ENCODE peak calls at places on chromosomes 7 and 10, in six cellular contexts. Y is IMR-90, D is H1, W is mesenchymal stem cell, Q is neuronal stem cell, S is trophoblast cell. O is an unnamed sample.
A peak's percentile ranks its signal among the peaks of the same experiment; 100 is the strongest.

GRCh38 chr7:5397657-5398237 is 25.9 kb downstream of the TNRC18 start:
- DNase-seq in Y (no peak), Q (no peak), D (no peak), W (no peak), S (no peak), O (no peak)

GRCh38 chr7:151829707-151830106 is 47.2 kb downstream of the PRKAG2 start:
- DNase-seq in Y (no peak), W (no peak), D (no peak), S (no peak), Q (no peak), O (no peak)

GRCh38 chr10:42690449-42691360 is 52.3 kb upstream of the ZNF33B start:
- DNase-seq in Q (no peak), S (no peak), Y (no peak), D (no peak), W (no peak), O (peak; percentile 80)

GRCh38 chr7:133320887-133321286 is 68.0 kb downstream of the EXOC4 start:
- DNase-seq in Y (no peak), S (no peak), W (no peak), D (no peak), Q (no peak), O (no peak)

GRCh38 chr10:16612148-16612742 is 90.6 kb upstream of the C1QL3 start:
- DNase-seq in Y (peak; percentile 46), Q (peak; percentile 73), S (peak; percentile 28), D (no peak), W (peak; percentile 48), O (peak; percentile 48)

GRCh38 chr10:57161157-57161556 is 800.1 kb upstream of the ZWINT start:
- DNase-seq in W (no peak), S (no peak), D (no peak), Q (no peak), Y (no peak), O (no peak)

GRCh38 chr10:116796910-116797513 is 52.3 kb upstream of the ENO4 start:
- DNase-seq in S (peak; percentile 61), W (peak; percentile 67), Y (peak; percentile 61), D (peak; percentile 49), Q (peak; percentile 86), O (peak; percentile 83)

GRCh38 chr7:43646603-43647313 is 63.9 kb downstream of the STK17A start:
- DNase-seq in D (no peak), S (no peak), Q (no peak), Y (peak; percentile 60), W (peak; percentile 81), O (no peak)

GRCh38 chr7:108467391-108467790 is 11.2 kb upstream of the NRCAM start:
- DNase-seq in S (no peak), D (no peak), Q (no peak), W (no peak), Y (no peak), O (no peak)

GRCh38 chr7:15839415-15840100 is 153.1 kb upstream of the MEOX2 start:
- DNase-seq in W (peak; percentile 46), Y (no peak), S (peak; percentile 61), D (peak; percentile 38), Q (peak; percentile 38), O (peak; percentile 75)

GRCh38 chr10:126673565-126673964 is 3.1 kb upstream of the C10orf90 start:
- DNase-seq in Y (no peak), D (no peak), Q (no peak), S (no peak), W (no peak), O (no peak)

GRCh38 chr10:17805921-17806577 is 3.1 kb upstream of the MRC1 start:
- DNase-seq in D (no peak), S (no peak), W (no peak), Y (no peak), Q (no peak), O (no peak)

GRCh38 chr7:66664590-66665293 is 36.1 kb downstream of the KCTD7 start:
- DNase-seq in Q (no peak), Y (no peak), D (no peak), S (no peak), W (peak; percentile 25), O (no peak)

GRCh38 chr7:143258830-143259229 is 4.4 kb upstream of the GSTK1 start:
- DNase-seq in D (no peak), Q (no peak), Y (peak; percentile 20), S (no peak), W (peak; percentile 25), O (no peak)

GRCh38 chr7:83708531-83708930 is 59.6 kb upstream of the SEMA3E start:
- DNase-seq in S (no peak), D (no peak), Q (no peak), Y (no peak), W (no peak), O (no peak)

GRCh38 chr7:22765609-22766008 is 38.6 kb downstream of the IL6 start:
- DNase-seq in Y (no peak), D (no peak), S (no peak), W (no peak), Q (no peak), O (no peak)

GRCh38 chr7:73329861-73330581 is 2.1 kb downstream of the FKBP6 start:
- DNase-seq in Q (no peak), S (no peak), D (no peak), Y (peak; percentile 36), W (peak; percentile 58), O (no peak)

GRCh38 chr7:142412551-142413193 is 154.8 kb upstream of the PRSS58 start:
- DNase-seq in Y (peak; percentile 73), W (peak; percentile 68), Q (peak; percentile 23), S (peak; percentile 40), D (peak; percentile 36), O (peak; percentile 66)

GRCh38 chr10:21398549-21399345 is 126.7 kb downstream of the SKIDA1 start:
- DNase-seq in Q (no peak), W (peak; percentile 55), S (no peak), D (no peak), Y (peak; percentile 70), O (no peak)

GRCh38 chr10:114239117-114239993 is at the start of gene VWA2:
- DNase-seq in W (no peak), D (no peak), Y (no peak), Q (peak; percentile 21), S (no peak), O (peak; percentile 71)

GRCh38 chr7:107016312-107016711 is 28.2 kb upstream of the PRKAR2B start:
- DNase-seq in Q (no peak), W (no peak), Y (no peak), D (no peak), S (no peak), O (no peak)

GRCh38 chr10:102642553-102643345 is 1.5 kb upstream of the TRIM8 start:
- DNase-seq in Y (peak; percentile 56), W (no peak), D (no peak), S (peak; percentile 43), Q (peak; percentile 54), O (no peak)

GRCh38 chr7:70525991-70526390 is 606.0 kb upstream of the GALNT17 start:
- DNase-seq in Q (no peak), Y (no peak), W (peak; percentile 36), S (no peak), D (no peak), O (no peak)

GRCh38 chr7:70952311-70952710 is 179.6 kb upstream of the GALNT17 start:
- DNase-seq in D (no peak), W (no peak), Y (no peak), S (no peak), Q (no peak), O (no peak)

GRCh38 chr10:114172776-114173555 is 1.0 kb downstream of the CCDC186 start:
- DNase-seq in D (no peak), Y (no peak), Q (no peak), S (no peak), W (peak; percentile 31), O (no peak)

GRCh38 chr10:48442090-48442808 is 135.8 kb downstream of the MAPK8 start:
- DNase-seq in Y (no peak), Q (no peak), D (no peak), S (no peak), W (no peak), O (peak; percentile 21)

GRCh38 chr7:66921396-66921917 is 432 bp downstream of the TMEM248 start:
- DNase-seq in Y (peak; percentile 52), S (no peak), D (no peak), Q (peak; percentile 11), W (peak; percentile 56), O (no peak)

GRCh38 chr10:102608487-102608886 is 35.8 kb upstream of the TRIM8 start:
- DNase-seq in Y (no peak), D (no peak), Q (no peak), S (no peak), W (no peak), O (no peak)

GRCh38 chr7:20786421-20786778 is 286 bp downstream of the SP8 start:
- DNase-seq in Y (no peak), D (no peak), Q (no peak), S (no peak), W (no peak), O (no peak)
- H3K4me2 ChIP-seq in Y (peak overlapping the region; percentile 43), D (peak overlapping the region; percentile 99), Q (peak overlapping the region; percentile 30), S (peak overlapping the region; percentile 89), W (peak overlapping the region; percentile 94), O (peak overlapping the region; percentile 96)

GRCh38 chr10:111108441-111108840 is 31.6 kb downstream of the ADRA2A start:
- DNase-seq in Y (no peak), W (no peak), D (no peak), S (no peak), Q (no peak), O (no peak)
- H3K14ac ChIP-seq in Y (no peak overlapping the region), W (no peak overlapping the region), D (no peak overlapping the region), S (no peak overlapping the region), Q (no peak overlapping the region), O (no peak overlapping the region)

DNA sequence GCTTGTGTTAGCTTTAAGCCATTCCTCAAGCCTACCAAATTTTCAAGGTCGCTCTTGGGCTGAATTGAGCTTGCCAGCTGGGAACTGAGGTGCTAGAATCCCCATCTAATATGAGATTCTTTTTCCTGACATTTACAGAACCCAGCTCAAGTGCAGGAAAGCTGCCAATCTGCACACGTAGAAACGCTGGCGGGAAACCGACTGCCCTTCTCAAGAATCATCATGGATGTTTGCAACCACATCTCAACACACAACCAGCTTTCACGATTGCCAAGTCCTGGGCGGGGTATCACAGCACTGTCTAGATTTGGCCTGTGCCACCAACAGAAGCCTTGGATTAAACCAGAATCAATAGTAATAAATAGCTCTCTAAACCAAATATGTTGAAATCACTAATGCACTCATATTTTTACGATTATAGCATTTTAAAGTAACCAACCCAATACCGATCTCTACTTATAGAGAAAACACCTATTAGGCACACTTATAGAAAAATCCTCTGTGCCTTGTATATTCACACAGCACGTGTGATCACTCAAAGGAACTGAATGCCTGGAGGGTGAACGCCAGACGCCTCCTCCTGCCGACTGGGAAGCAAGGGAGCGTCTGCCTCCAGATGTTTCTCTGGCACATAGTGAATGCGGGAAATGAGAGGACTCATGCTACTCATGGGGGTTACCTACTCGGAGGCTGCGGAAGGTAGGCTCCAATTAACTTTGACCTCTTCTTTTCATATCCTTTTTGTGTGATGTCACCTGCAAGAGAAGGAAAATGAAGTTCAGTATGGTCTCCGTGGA is 203.5 kb downstream of the DIP2C start:
- DNase-seq in Y (no peak), D (no peak), S (no peak), W (no peak), Q (no peak), O (peak; percentile 20)
- H3K27ac ChIP-seq in Y (no peak overlapping the region), D (no peak overlapping the region), S (no peak overlapping the region), W (no peak overlapping the region), Q (no peak overlapping the region), O (no peak overlapping the region)

GRCh38 chr7:116930156-116930913 is 23.0 kb upstream of the ST7 start:
- DNase-seq in Q (peak; percentile 72), Y (peak; percentile 82), D (peak; percentile 68), W (peak; percentile 75), S (peak; percentile 85), O (peak; percentile 82)
- H3K4me2 ChIP-seq in Q (no peak overlapping the region), Y (peak overlapping the region; percentile 45), D (no peak overlapping the region), W (peak overlapping the region; percentile 7), S (no peak overlapping the region), O (no peak overlapping the region)

GRCh38 chr10:110756886-110757285 is 112.8 kb downstream of the RBM20 start:
- DNase-seq in W (no peak), D (no peak), S (no peak), Q (no peak), Y (no peak), O (no peak)
- H3K14ac ChIP-seq in W (no peak overlapping the region), D (no peak overlapping the region), S (no peak overlapping the region), Q (no peak overlapping the region), Y (no peak overlapping the region), O (no peak overlapping the region)

GRCh38 chr7:27110977-27111752 is 8.7 kb upstream of the HOXA2 start:
- DNase-seq in Y (peak; percentile 92), S (no peak), Q (no peak), W (peak; percentile 42), D (no peak), O (no peak)
- H3K27ac ChIP-seq in Y (peak overlapping the region; percentile 98), S (no peak overlapping the region), Q (no peak overlapping the region), W (peak overlapping the region; percentile 85), D (no peak overlapping the region), O (no peak overlapping the region)

O was measured in H9.